ENCODE peak calls at places on chromosome 10, in ten cellular contexts. One of them, this sample, is unnamed.

GRCh38 chr10:126903646-126904360 is 1.4 kb upstream of the DOCK1 start:
- DNase-seq in body of pancreas: no peak
- DNase-seq in foreskin fibroblast: no peak
- DNase-seq in upper lobe of right lung: no peak
- DNase-seq in lower leg skin: no peak
- DNase-seq in WERI-Rb-1: no peak
- DNase-seq in dorsolateral prefrontal cortex: peak; percentile 33
- DNase-seq in fibroblast of pulmonary artery: no peak
- DNase-seq in H1: no peak
- DNase-seq in skeletal muscle cell: no peak
- DNase-seq in this sample: no peak

GRCh38 chr10:75431180-75432111 is at the start of gene LRMDA:
- DNase-seq in body of pancreas: peak; percentile 77
- DNase-seq in foreskin fibroblast: peak; percentile 34
- DNase-seq in upper lobe of right lung: peak; percentile 86
- DNase-seq in lower leg skin: no peak
- DNase-seq in WERI-Rb-1: no peak
- DNase-seq in dorsolateral prefrontal cortex: peak; percentile 54
- DNase-seq in fibroblast of pulmonary artery: peak; percentile 39
- DNase-seq in H1: peak; percentile 61
- DNase-seq in skeletal muscle cell: no peak
- DNase-seq in this sample: no peak

GRCh38 chr10:6327906-6328707 is 125.4 kb downstream of the PFKFB3 start:
- DNase-seq in body of pancreas: no peak
- DNase-seq in foreskin fibroblast: no peak
- DNase-seq in upper lobe of right lung: no peak
- DNase-seq in lower leg skin: no peak
- DNase-seq in WERI-Rb-1: no peak
- DNase-seq in dorsolateral prefrontal cortex: no peak
- DNase-seq in fibroblast of pulmonary artery: no peak
- DNase-seq in H1: no peak
- DNase-seq in skeletal muscle cell: no peak
- DNase-seq in this sample: no peak

GRCh38 chr10:45442670-45443069 is 68.7 kb downstream of the ALOX5 start:
- DNase-seq in body of pancreas: no peak
- DNase-seq in foreskin fibroblast: no peak
- DNase-seq in upper lobe of right lung: peak; percentile 60
- DNase-seq in lower leg skin: no peak
- DNase-seq in WERI-Rb-1: peak; percentile 50
- DNase-seq in dorsolateral prefrontal cortex: no peak
- DNase-seq in fibroblast of pulmonary artery: no peak
- DNase-seq in H1: no peak
- DNase-seq in skeletal muscle cell: no peak
- DNase-seq in this sample: no peak

GRCh38 chr10:3676564-3676963 is 108.4 kb downstream of the KLF6 start:
- DNase-seq in body of pancreas: no peak
- DNase-seq in foreskin fibroblast: no peak
- DNase-seq in upper lobe of right lung: no peak
- DNase-seq in lower leg skin: no peak
- DNase-seq in WERI-Rb-1: no peak
- DNase-seq in dorsolateral prefrontal cortex: no peak
- DNase-seq in fibroblast of pulmonary artery: no peak
- DNase-seq in H1: no peak
- DNase-seq in skeletal muscle cell: no peak
- DNase-seq in this sample: no peak

GRCh38 chr10:130401860-130402765 is 265.9 kb downstream of the GLRX3 start:
- DNase-seq in body of pancreas: no peak
- DNase-seq in foreskin fibroblast: no peak
- DNase-seq in upper lobe of right lung: no peak
- DNase-seq in lower leg skin: no peak
- DNase-seq in WERI-Rb-1: no peak
- DNase-seq in dorsolateral prefrontal cortex: no peak
- DNase-seq in fibroblast of pulmonary artery: no peak
- DNase-seq in H1: no peak
- DNase-seq in skeletal muscle cell: no peak
- DNase-seq in this sample: no peak

GRCh38 chr10:60099998-60100747 is 193.8 kb upstream of the CCDC6 start:
- DNase-seq in body of pancreas: peak; percentile 19
- DNase-seq in foreskin fibroblast: peak; percentile 71
- DNase-seq in upper lobe of right lung: no peak
- DNase-seq in lower leg skin: no peak
- DNase-seq in WERI-Rb-1: no peak
- DNase-seq in dorsolateral prefrontal cortex: no peak
- DNase-seq in fibroblast of pulmonary artery: peak; percentile 77
- DNase-seq in H1: no peak
- DNase-seq in skeletal muscle cell: peak; percentile 11
- DNase-seq in this sample: peak; percentile 79

GRCh38 chr10:132439424-132440163 is 42.6 kb downstream of the PWWP2B start:
- DNase-seq in body of pancreas: no peak
- DNase-seq in foreskin fibroblast: no peak
- DNase-seq in upper lobe of right lung: no peak
- DNase-seq in lower leg skin: no peak
- DNase-seq in WERI-Rb-1: no peak
- DNase-seq in dorsolateral prefrontal cortex: no peak
- DNase-seq in fibroblast of pulmonary artery: no peak
- DNase-seq in H1: no peak
- DNase-seq in skeletal muscle cell: no peak
- DNase-seq in this sample: no peak

GRCh38 chr10:107554351-107554750 is 389.8 kb upstream of the SORCS1 start:
- DNase-seq in body of pancreas: no peak
- DNase-seq in foreskin fibroblast: no peak
- DNase-seq in upper lobe of right lung: no peak
- DNase-seq in lower leg skin: no peak
- DNase-seq in WERI-Rb-1: no peak
- DNase-seq in dorsolateral prefrontal cortex: no peak
- DNase-seq in fibroblast of pulmonary artery: no peak
- DNase-seq in H1: no peak
- DNase-seq in skeletal muscle cell: no peak
- DNase-seq in this sample: no peak

GRCh38 chr10:107552963-107553362 is 388.5 kb upstream of the SORCS1 start:
- DNase-seq in body of pancreas: no peak
- DNase-seq in foreskin fibroblast: no peak
- DNase-seq in upper lobe of right lung: no peak
- DNase-seq in lower leg skin: no peak
- DNase-seq in WERI-Rb-1: no peak
- DNase-seq in dorsolateral prefrontal cortex: no peak
- DNase-seq in fibroblast of pulmonary artery: no peak
- DNase-seq in H1: no peak
- DNase-seq in skeletal muscle cell: no peak
- DNase-seq in this sample: no peak

GRCh38 chr10:107548301-107548700 is 383.8 kb upstream of the SORCS1 start:
- DNase-seq in body of pancreas: no peak
- DNase-seq in foreskin fibroblast: peak; percentile 52
- DNase-seq in upper lobe of right lung: no peak
- DNase-seq in lower leg skin: no peak
- DNase-seq in WERI-Rb-1: no peak
- DNase-seq in dorsolateral prefrontal cortex: peak; percentile 37
- DNase-seq in fibroblast of pulmonary artery: peak; percentile 7
- DNase-seq in H1: no peak
- DNase-seq in skeletal muscle cell: no peak
- DNase-seq in this sample: peak; percentile 10

GRCh38 chr10:107553470-107553869 is 389.0 kb upstream of the SORCS1 start:
- DNase-seq in body of pancreas: no peak
- DNase-seq in foreskin fibroblast: peak; percentile 83
- DNase-seq in upper lobe of right lung: no peak
- DNase-seq in lower leg skin: no peak
- DNase-seq in WERI-Rb-1: no peak
- DNase-seq in dorsolateral prefrontal cortex: no peak
- DNase-seq in fibroblast of pulmonary artery: peak; percentile 46
- DNase-seq in H1: no peak
- DNase-seq in skeletal muscle cell: peak; percentile 48
- DNase-seq in this sample: peak; percentile 49
- H3K4me3 ChIP-seq in body of pancreas: no peak overlapping the region
- H3K4me3 ChIP-seq in foreskin fibroblast: no peak overlapping the region
- H3K4me3 ChIP-seq in upper lobe of right lung: no peak overlapping the region
- H3K4me3 ChIP-seq in lower leg skin: no peak overlapping the region
- H3K4me3 ChIP-seq in WERI-Rb-1: no peak overlapping the region
- H3K4me3 ChIP-seq in dorsolateral prefrontal cortex: no peak overlapping the region
- H3K4me3 ChIP-seq in fibroblast of pulmonary artery: no peak overlapping the region
- H3K4me3 ChIP-seq in H1: no peak overlapping the region
- H3K4me3 ChIP-seq in skeletal muscle cell: no peak overlapping the region
- H3K4me3 ChIP-seq in this sample: no peak overlapping the region

GRCh38 chr10:117472872-117473271 is 69.7 kb upstream of the EMX2 start:
- DNase-seq in body of pancreas: no peak
- DNase-seq in foreskin fibroblast: no peak
- DNase-seq in upper lobe of right lung: no peak
- DNase-seq in lower leg skin: no peak
- DNase-seq in WERI-Rb-1: no peak
- DNase-seq in dorsolateral prefrontal cortex: no peak
- DNase-seq in fibroblast of pulmonary artery: no peak
- DNase-seq in H1: no peak
- DNase-seq in skeletal muscle cell: no peak
- DNase-seq in this sample: no peak
- H3K4me3 ChIP-seq in body of pancreas: no peak overlapping the region
- H3K4me3 ChIP-seq in foreskin fibroblast: no peak overlapping the region
- H3K4me3 ChIP-seq in upper lobe of right lung: no peak overlapping the region
- H3K4me3 ChIP-seq in lower leg skin: no peak overlapping the region
- H3K4me3 ChIP-seq in WERI-Rb-1: no peak overlapping the region
- H3K4me3 ChIP-seq in dorsolateral prefrontal cortex: no peak overlapping the region
- H3K4me3 ChIP-seq in fibroblast of pulmonary artery: no peak overlapping the region
- H3K4me3 ChIP-seq in H1: no peak overlapping the region
- H3K4me3 ChIP-seq in skeletal muscle cell: no peak overlapping the region
- H3K4me3 ChIP-seq in this sample: no peak overlapping the region

GRCh38 chr10:93599778-93600177 is 1.3 kb downstream of the RBP4 start:
- DNase-seq in body of pancreas: no peak
- DNase-seq in foreskin fibroblast: no peak
- DNase-seq in upper lobe of right lung: no peak
- DNase-seq in lower leg skin: no peak
- DNase-seq in WERI-Rb-1: no peak
- DNase-seq in dorsolateral prefrontal cortex: no peak
- DNase-seq in fibroblast of pulmonary artery: no peak
- DNase-seq in H1: no peak
- DNase-seq in skeletal muscle cell: no peak
- DNase-seq in this sample: no peak

GRCh38 chr10:93603023-93603422 is 2.0 kb upstream of the RBP4 start:
- DNase-seq in body of pancreas: no peak
- DNase-seq in foreskin fibroblast: no peak
- DNase-seq in upper lobe of right lung: no peak
- DNase-seq in lower leg skin: no peak
- DNase-seq in WERI-Rb-1: no peak
- DNase-seq in dorsolateral prefrontal cortex: no peak
- DNase-seq in fibroblast of pulmonary artery: no peak
- DNase-seq in H1: no peak
- DNase-seq in skeletal muscle cell: no peak
- DNase-seq in this sample: no peak

GRCh38 chr10:93600446-93600860 is 582 bp downstream of the RBP4 start:
- DNase-seq in body of pancreas: no peak
- DNase-seq in foreskin fibroblast: no peak
- DNase-seq in upper lobe of right lung: no peak
- DNase-seq in lower leg skin: no peak
- DNase-seq in WERI-Rb-1: no peak
- DNase-seq in dorsolateral prefrontal cortex: no peak
- DNase-seq in fibroblast of pulmonary artery: peak; percentile 1
- DNase-seq in H1: peak; percentile 62
- DNase-seq in skeletal muscle cell: no peak
- DNase-seq in this sample: no peak

GRCh38 chr10:93600861-93601773 is at the start of gene RBP4:
- DNase-seq in body of pancreas: peak; percentile 27
- DNase-seq in foreskin fibroblast: peak; percentile 68
- DNase-seq in upper lobe of right lung: peak; percentile 69
- DNase-seq in lower leg skin: no peak
- DNase-seq in WERI-Rb-1: no peak
- DNase-seq in dorsolateral prefrontal cortex: peak; percentile 45
- DNase-seq in fibroblast of pulmonary artery: peak; percentile 43
- DNase-seq in H1: peak; percentile 56
- DNase-seq in skeletal muscle cell: no peak
- DNase-seq in this sample: peak; percentile 34

GRCh38 chr10:93601774-93602162 is 733 bp upstream of the RBP4 start:
- DNase-seq in body of pancreas: no peak
- DNase-seq in foreskin fibroblast: no peak
- DNase-seq in upper lobe of right lung: no peak
- DNase-seq in lower leg skin: no peak
- DNase-seq in WERI-Rb-1: no peak
- DNase-seq in dorsolateral prefrontal cortex: no peak
- DNase-seq in fibroblast of pulmonary artery: no peak
- DNase-seq in H1: no peak
- DNase-seq in skeletal muscle cell: no peak
- DNase-seq in this sample: no peak
- H3K4me3 ChIP-seq in body of pancreas: no peak overlapping the region
- H3K4me3 ChIP-seq in foreskin fibroblast: no peak overlapping the region
- H3K4me3 ChIP-seq in upper lobe of right lung: no peak overlapping the region
- H3K4me3 ChIP-seq in lower leg skin: no peak overlapping the region
- H3K4me3 ChIP-seq in WERI-Rb-1: no peak overlapping the region
- H3K4me3 ChIP-seq in dorsolateral prefrontal cortex: peak overlapping the region; percentile 63
- H3K4me3 ChIP-seq in fibroblast of pulmonary artery: no peak overlapping the region
- H3K4me3 ChIP-seq in H1: peak overlapping the region; percentile 60
- H3K4me3 ChIP-seq in skeletal muscle cell: no peak overlapping the region
- H3K4me3 ChIP-seq in this sample: no peak overlapping the region

DNA sequence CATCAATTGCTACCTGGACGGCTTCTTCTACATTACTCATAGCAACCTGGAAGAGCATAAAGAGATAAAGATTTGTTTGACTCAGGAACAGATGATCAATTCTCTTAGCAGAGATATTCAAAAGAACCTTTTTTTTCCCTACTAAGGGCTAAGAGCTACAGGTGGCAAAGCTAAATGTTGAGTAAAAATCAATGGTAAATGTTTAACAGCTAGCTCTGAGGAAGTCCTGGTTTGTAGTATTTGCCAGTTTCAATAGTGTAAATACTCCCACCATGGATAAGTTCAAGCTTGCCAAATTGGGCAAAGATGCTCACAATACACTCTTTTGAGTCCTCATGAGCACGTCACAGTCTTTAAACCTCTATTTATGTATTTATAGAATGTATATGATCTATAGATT is 64.0 kb downstream of the AKR1E2 start:
- DNase-seq in body of pancreas: no peak
- DNase-seq in foreskin fibroblast: no peak
- DNase-seq in upper lobe of right lung: no peak
- DNase-seq in lower leg skin: no peak
- DNase-seq in WERI-Rb-1: no peak
- DNase-seq in dorsolateral prefrontal cortex: no peak
- DNase-seq in fibroblast of pulmonary artery: no peak
- DNase-seq in H1: no peak
- DNase-seq in skeletal muscle cell: no peak
- DNase-seq in this sample: no peak
- H3K4me3 ChIP-seq in body of pancreas: no peak overlapping the region
- H3K4me3 ChIP-seq in foreskin fibroblast: no peak overlapping the region
- H3K4me3 ChIP-seq in upper lobe of right lung: no peak overlapping the region
- H3K4me3 ChIP-seq in lower leg skin: no peak overlapping the region
- H3K4me3 ChIP-seq in WERI-Rb-1: no peak overlapping the region
- H3K4me3 ChIP-seq in dorsolateral prefrontal cortex: no peak overlapping the region
- H3K4me3 ChIP-seq in fibroblast of pulmonary artery: no peak overlapping the region
- H3K4me3 ChIP-seq in H1: no peak overlapping the region
- H3K4me3 ChIP-seq in skeletal muscle cell: no peak overlapping the region
- H3K4me3 ChIP-seq in this sample: no peak overlapping the region

This sample was measured in fibroblast of mammary gland.